ENCODE peak calls at places on chromosomes 7 and 10, in ten cellular contexts. J is AG10803, K is psoas muscle, V is upper lobe of right lung, O is tibial nerve, Y is heart left ventricle, T is PC-3, E is GM12865, G is fibroblast of mammary gland, S is right lobe of liver. R is an unnamed sample.

GRCh38 chr7:90891529-90891928 is 295.4 kb downstream of the CDK14 start:
- DNase-seq in S (no peak), K (no peak), O (no peak), T (no peak), V (no peak), Y (no peak), E (no peak), J (no peak), G (no peak), R (no peak)

GRCh38 chr7:135682191-135682590 is 19.9 kb downstream of the STMP1 start:
- DNase-seq in G (no peak), Y (no peak), K (no peak), T (no peak), E (no peak), V (no peak), J (no peak), S (no peak), O (no peak), R (no peak)

GRCh38 chr7:81470084-81470723 is 299.6 kb downstream of the HGF start:
- DNase-seq in S (peak), J (peak), V (peak), O (no peak), K (peak), T (peak), E (peak), Y (peak), G (peak), R (peak)

GRCh38 chr7:22572937-22573336 is 72.9 kb upstream of the STEAP1B start:
- DNase-seq in J (peak), T (peak), K (no peak), G (peak), V (no peak), Y (no peak), O (no peak), S (no peak), E (no peak), R (peak)

GRCh38 chr10:89165923-89166322 is 41.2 kb downstream of the CH25H start:
- DNase-seq in Y (no peak), V (no peak), J (no peak), E (no peak), G (peak), S (no peak), O (no peak), K (no peak), T (peak), R (peak)

GRCh38 chr10:61836233-61836887 is 65.1 kb upstream of the ARID5B start:
- DNase-seq in G (no peak), K (no peak), S (no peak), E (no peak), O (no peak), J (peak), Y (no peak), V (no peak), T (peak), R (no peak)

GRCh38 chr7:4665661-4666060 is 16.4 kb upstream of the FOXK1 start:
- DNase-seq in G (peak), K (no peak), J (peak), E (no peak), V (no peak), O (no peak), Y (no peak), S (no peak), T (peak), R (peak)

GRCh38 chr7:154306036-154306435 is 253.8 kb downstream of the DPP6 start:
- DNase-seq in E (no peak), G (no peak), T (no peak), V (no peak), Y (no peak), J (no peak), O (no peak), S (no peak), K (no peak), R (no peak)

GRCh38 chr7:74343281-74344127 is 54.3 kb downstream of the CLIP2 start:
- DNase-seq in T (peak), E (no peak), G (peak), V (no peak), J (peak), Y (no peak), O (no peak), K (no peak), S (no peak), R (peak)

GRCh38 chr7:121278120-121279021 is 50.4 kb upstream of the WNT16 start:
- DNase-seq in K (no peak), E (peak), V (no peak), T (peak), S (no peak), G (peak), O (no peak), Y (no peak), J (no peak), R (peak)

GRCh38 chr7:99531354-99531765 is 20.6 kb downstream of the FAM200A start:
- DNase-seq in K (no peak), T (no peak), V (no peak), O (no peak), G (peak), Y (no peak), J (no peak), S (no peak), E (peak), R (peak)

GRCh38 chr7:99521399-99521798 is 16.9 kb downstream of the ZKSCAN5 start:
- DNase-seq in G (no peak), K (no peak), Y (no peak), S (no peak), J (no peak), V (no peak), O (no peak), T (no peak), E (no peak), R (no peak)

DNA sequence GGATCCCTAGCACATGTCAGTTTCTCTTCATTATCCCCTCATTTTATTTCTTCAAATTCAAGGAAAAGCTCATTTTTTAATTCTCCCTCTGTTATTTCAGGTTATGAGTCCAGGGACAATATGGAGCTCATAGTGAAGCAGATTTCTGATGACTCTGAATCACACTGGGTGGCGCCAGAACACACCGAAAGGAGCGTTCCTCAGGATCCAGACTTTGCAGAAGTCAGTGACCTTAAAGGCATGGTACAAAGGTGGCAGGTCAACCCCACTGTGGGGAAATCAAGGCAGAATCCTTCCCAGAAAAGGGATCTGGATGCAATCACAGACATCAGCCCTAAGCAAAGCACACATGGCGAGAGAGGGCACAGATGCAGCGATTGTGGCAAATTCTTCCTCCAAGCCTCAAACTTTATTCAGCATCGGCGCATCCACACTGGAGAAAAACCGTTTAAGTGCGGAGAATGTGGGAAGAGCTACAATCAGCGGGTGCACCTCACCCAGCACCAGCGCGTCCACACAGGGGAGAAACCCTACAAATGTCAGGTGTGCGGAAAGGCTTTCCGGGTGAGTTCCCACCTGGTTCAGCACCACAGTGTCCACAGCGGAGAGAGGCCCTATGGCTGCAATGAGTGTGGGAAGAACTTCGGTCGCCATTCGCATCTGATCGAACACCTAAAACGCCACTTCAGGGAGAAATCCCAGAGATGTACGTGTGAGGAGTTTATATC is 21.4 kb downstream of the ZKSCAN5 start:
- DNase-seq in V (no peak), J (no peak), Y (no peak), K (no peak), S (no peak), G (peak), E (no peak), T (peak), O (no peak), R (peak)
- TF ChIP-seq CTCF in V (peak), J (peak), Y (peak), K (no peak), S (peak), G (peak), E (no peak), T (peak), O (no peak), R (peak)

DNA sequence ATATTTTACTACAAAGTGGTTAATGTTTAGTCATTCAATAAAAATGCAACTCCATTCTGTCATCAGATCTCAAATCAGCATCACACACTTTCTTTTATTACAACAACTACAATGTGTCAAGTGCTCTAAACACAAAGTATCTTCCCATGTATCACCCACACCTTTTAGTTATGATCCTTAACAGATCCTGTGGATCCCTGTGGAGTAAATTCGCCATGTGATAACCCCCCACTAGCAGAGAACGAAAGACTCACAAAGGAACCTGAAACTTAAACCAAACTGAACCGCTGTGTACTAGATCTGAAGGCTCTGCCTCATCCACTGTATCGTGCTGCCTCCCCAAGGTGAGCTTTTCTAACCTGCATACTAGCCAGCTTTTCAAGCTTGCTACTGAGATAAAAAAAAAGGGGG is 1.8 kb downstream of the DPY19L1 start:
- DNase-seq in V (no peak), O (no peak), G (peak), T (peak), Y (no peak), J (peak), K (no peak), S (no peak), E (peak), R (peak)
- H3K4me3 ChIP-seq in V (peak), O (no peak), G (peak), T (peak), Y (peak), J (peak), K (peak), S (no peak), E (no peak), R (peak)

DNA sequence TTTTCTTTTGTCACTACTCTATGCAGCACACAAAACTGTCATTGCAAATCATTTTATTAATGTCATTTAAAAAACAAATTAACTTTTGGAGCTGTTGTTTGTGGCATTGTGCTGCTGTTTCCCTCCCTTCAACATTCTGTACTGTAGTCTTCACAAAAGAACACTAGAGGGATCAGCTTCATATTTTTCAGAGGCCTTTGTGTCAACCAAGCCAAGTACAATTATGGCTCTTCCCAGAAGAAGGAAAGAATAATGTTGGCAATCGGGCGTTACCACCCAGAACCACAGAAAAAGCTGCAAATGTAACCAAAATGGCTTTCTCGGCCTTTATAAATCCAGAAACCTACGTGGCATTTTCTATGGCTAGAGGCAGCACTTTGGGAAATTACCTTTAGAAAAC is 98.9 kb upstream of the COL1A2 start:
- DNase-seq in G (peak), Y (no peak), V (no peak), E (no peak), J (peak), O (no peak), S (no peak), K (no peak), T (peak), R (peak)
- TF ChIP-seq CTCF in G (peak), Y (peak), V (peak), E (no peak), J (peak), O (peak), S (peak), K (peak), T (peak), R (peak)

GRCh38 chr7:134619627-134620331 is 26.9 kb upstream of the BPGM start:
- DNase-seq in V (no peak), E (no peak), J (peak), K (no peak), O (no peak), Y (no peak), G (peak), T (peak), S (no peak), R (peak)
- H3K4me3 ChIP-seq in V (no peak), E (no peak), J (no peak), K (no peak), O (no peak), Y (no peak), G (no peak), T (no peak), S (no peak), R (no peak)

DNA sequence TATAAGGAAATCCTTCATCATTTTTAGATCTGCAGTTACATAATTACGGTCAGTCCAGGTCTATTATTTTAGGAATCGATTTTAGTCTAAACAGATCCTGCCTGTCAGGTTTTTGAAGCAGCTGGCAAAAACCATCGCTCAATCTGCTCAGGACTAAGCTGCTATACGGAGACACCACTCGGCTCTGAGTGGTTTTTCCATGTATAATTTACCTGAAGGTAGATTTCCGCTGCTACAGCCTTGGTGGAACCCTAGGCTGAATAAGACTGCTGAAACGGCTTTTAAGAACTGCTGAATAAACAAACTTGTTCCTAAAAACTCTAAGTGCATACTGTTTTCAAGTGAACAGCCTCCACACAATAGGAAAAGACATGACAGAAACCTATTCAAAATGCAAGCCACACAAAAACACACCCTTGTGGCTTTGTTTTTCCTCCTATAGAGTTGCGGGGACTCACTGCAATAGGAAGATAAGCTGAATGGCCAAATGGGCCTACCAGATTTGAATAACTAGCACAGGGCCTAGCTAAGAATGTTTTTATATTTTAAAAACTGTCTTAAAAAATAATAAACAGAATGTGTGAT is 117.2 kb downstream of the UBE2H start:
- DNase-seq in Y (no peak), G (no peak), J (no peak), E (no peak), V (no peak), K (no peak), T (no peak), O (no peak), S (no peak), R (no peak)
- TF ChIP-seq CTCF in Y (no peak), G (no peak), J (no peak), E (no peak), V (no peak), K (no peak), T (no peak), O (no peak), S (no peak), R (no peak)